ENCODE peak calls at places on chromosome 16, in seven cellular contexts. One of them, this sample, is unnamed.

GRCh38 chr16:4385066-4385788 is 13.6 kb downstream of the VASN start:
- DNase-seq in astrocyte of the spinal cord: no peak
- DNase-seq in kidney glomerular epithelial cell: no peak
- DNase-seq in ELF-1: no peak
- DNase-seq in activated CD8-positive, alpha-beta memory T cell treated with anti-CD3 and anti-CD28 coated beads for 48 hours: no peak
- DNase-seq in coronary artery: no peak
- DNase-seq in AG10803: peak
- DNase-seq in this sample: no peak

GRCh38 chr16:71883193-71883848 is 661 bp downstream of the ZNF821 start:
- DNase-seq in kidney glomerular epithelial cell: no peak
- DNase-seq in astrocyte of the spinal cord: peak
- DNase-seq in activated CD8-positive, alpha-beta memory T cell treated with anti-CD3 and anti-CD28 coated beads for 48 hours: peak
- DNase-seq in ELF-1: peak
- DNase-seq in AG10803: peak
- DNase-seq in coronary artery: no peak
- DNase-seq in this sample: peak

GRCh38 chr16:23362460-23363317 is 60.6 kb downstream of the SCNN1B start:
- DNase-seq in AG10803: no peak
- DNase-seq in coronary artery: peak
- DNase-seq in kidney glomerular epithelial cell: no peak
- DNase-seq in ELF-1: peak
- DNase-seq in activated CD8-positive, alpha-beta memory T cell treated with anti-CD3 and anti-CD28 coated beads for 48 hours: no peak
- DNase-seq in astrocyte of the spinal cord: no peak
- DNase-seq in this sample: no peak

GRCh38 chr16:30353438-30354129 is 1.5 kb downstream of the CD2BP2 start:
- DNase-seq in kidney glomerular epithelial cell: no peak
- DNase-seq in AG10803: no peak
- DNase-seq in activated CD8-positive, alpha-beta memory T cell treated with anti-CD3 and anti-CD28 coated beads for 48 hours: no peak
- DNase-seq in ELF-1: no peak
- DNase-seq in astrocyte of the spinal cord: no peak
- DNase-seq in coronary artery: no peak
- DNase-seq in this sample: no peak

GRCh38 chr16:57903656-57904055 is 67.3 kb downstream of the CNGB1 start:
- DNase-seq in astrocyte of the spinal cord: no peak
- DNase-seq in kidney glomerular epithelial cell: no peak
- DNase-seq in coronary artery: no peak
- DNase-seq in activated CD8-positive, alpha-beta memory T cell treated with anti-CD3 and anti-CD28 coated beads for 48 hours: no peak
- DNase-seq in AG10803: no peak
- DNase-seq in ELF-1: no peak
- DNase-seq in this sample: no peak

GRCh38 chr16:31453255-31454204 is 5.8 kb upstream of the ARMC5 start:
- DNase-seq in AG10803: peak
- DNase-seq in ELF-1: peak
- DNase-seq in activated CD8-positive, alpha-beta memory T cell treated with anti-CD3 and anti-CD28 coated beads for 48 hours: no peak
- DNase-seq in astrocyte of the spinal cord: peak
- DNase-seq in kidney glomerular epithelial cell: no peak
- DNase-seq in coronary artery: no peak
- DNase-seq in this sample: no peak

GRCh38 chr16:3498988-3499387 is 1.8 kb upstream of the CLUAP1 start:
- DNase-seq in activated CD8-positive, alpha-beta memory T cell treated with anti-CD3 and anti-CD28 coated beads for 48 hours: no peak
- DNase-seq in kidney glomerular epithelial cell: no peak
- DNase-seq in astrocyte of the spinal cord: no peak
- DNase-seq in coronary artery: no peak
- DNase-seq in ELF-1: no peak
- DNase-seq in AG10803: no peak
- DNase-seq in this sample: no peak

GRCh38 chr16:88264641-88265285 is 118.0 kb upstream of the ZNF469 start:
- DNase-seq in astrocyte of the spinal cord: peak
- DNase-seq in activated CD8-positive, alpha-beta memory T cell treated with anti-CD3 and anti-CD28 coated beads for 48 hours: peak
- DNase-seq in kidney glomerular epithelial cell: peak
- DNase-seq in AG10803: peak
- DNase-seq in coronary artery: peak
- DNase-seq in ELF-1: peak
- DNase-seq in this sample: peak

GRCh38 chr16:12002447-12003006 is 26.0 kb downstream of the SNX29 start:
- DNase-seq in ELF-1: no peak
- DNase-seq in coronary artery: no peak
- DNase-seq in kidney glomerular epithelial cell: no peak
- DNase-seq in activated CD8-positive, alpha-beta memory T cell treated with anti-CD3 and anti-CD28 coated beads for 48 hours: no peak
- DNase-seq in AG10803: peak
- DNase-seq in astrocyte of the spinal cord: peak
- DNase-seq in this sample: peak

GRCh38 chr16:88969361-88969831 is 7.6 kb downstream of the CBFA2T3 start:
- DNase-seq in kidney glomerular epithelial cell: no peak
- DNase-seq in ELF-1: no peak
- DNase-seq in activated CD8-positive, alpha-beta memory T cell treated with anti-CD3 and anti-CD28 coated beads for 48 hours: no peak
- DNase-seq in coronary artery: no peak
- DNase-seq in AG10803: no peak
- DNase-seq in astrocyte of the spinal cord: no peak
- DNase-seq in this sample: no peak

GRCh38 chr16:63363738-63364137 is 1327.5 kb upstream of the CDH8 start:
- DNase-seq in kidney glomerular epithelial cell: no peak
- DNase-seq in coronary artery: no peak
- DNase-seq in ELF-1: no peak
- DNase-seq in activated CD8-positive, alpha-beta memory T cell treated with anti-CD3 and anti-CD28 coated beads for 48 hours: no peak
- DNase-seq in AG10803: no peak
- DNase-seq in astrocyte of the spinal cord: no peak
- DNase-seq in this sample: no peak

GRCh38 chr16:75555213-75555706 is 792 bp downstream of the TMEM231 start:
- DNase-seq in activated CD8-positive, alpha-beta memory T cell treated with anti-CD3 and anti-CD28 coated beads for 48 hours: no peak
- DNase-seq in AG10803: peak
- DNase-seq in coronary artery: peak
- DNase-seq in astrocyte of the spinal cord: peak
- DNase-seq in ELF-1: peak
- DNase-seq in kidney glomerular epithelial cell: peak
- DNase-seq in this sample: peak

GRCh38 chr16:86619263-86619935 is 41.0 kb downstream of the FOXL1 start:
- DNase-seq in astrocyte of the spinal cord: no peak
- DNase-seq in ELF-1: peak
- DNase-seq in AG10803: peak
- DNase-seq in activated CD8-positive, alpha-beta memory T cell treated with anti-CD3 and anti-CD28 coated beads for 48 hours: no peak
- DNase-seq in coronary artery: no peak
- DNase-seq in kidney glomerular epithelial cell: no peak
- DNase-seq in this sample: no peak

GRCh38 chr16:85819711-85820110 is 20.2 kb downstream of the COX4I1 start:
- DNase-seq in astrocyte of the spinal cord: no peak
- DNase-seq in AG10803: no peak
- DNase-seq in kidney glomerular epithelial cell: no peak
- DNase-seq in activated CD8-positive, alpha-beta memory T cell treated with anti-CD3 and anti-CD28 coated beads for 48 hours: no peak
- DNase-seq in coronary artery: no peak
- DNase-seq in ELF-1: no peak
- DNase-seq in this sample: peak

GRCh38 chr16:87216824-87217205 is 100.4 kb downstream of the C16orf95 start:
- DNase-seq in coronary artery: no peak
- DNase-seq in activated CD8-positive, alpha-beta memory T cell treated with anti-CD3 and anti-CD28 coated beads for 48 hours: no peak
- DNase-seq in astrocyte of the spinal cord: no peak
- DNase-seq in ELF-1: no peak
- DNase-seq in AG10803: no peak
- DNase-seq in kidney glomerular epithelial cell: no peak
- DNase-seq in this sample: peak

GRCh38 chr16:69885722-69886121 is 65.4 kb upstream of the CLEC18A start:
- DNase-seq in astrocyte of the spinal cord: no peak
- DNase-seq in AG10803: no peak
- DNase-seq in ELF-1: no peak
- DNase-seq in kidney glomerular epithelial cell: no peak
- DNase-seq in activated CD8-positive, alpha-beta memory T cell treated with anti-CD3 and anti-CD28 coated beads for 48 hours: no peak
- DNase-seq in coronary artery: no peak
- DNase-seq in this sample: no peak

GRCh38 chr16:84791088-84791487 is 28.7 kb upstream of the CRISPLD2 start:
- DNase-seq in AG10803: no peak
- DNase-seq in ELF-1: no peak
- DNase-seq in kidney glomerular epithelial cell: no peak
- DNase-seq in astrocyte of the spinal cord: no peak
- DNase-seq in activated CD8-positive, alpha-beta memory T cell treated with anti-CD3 and anti-CD28 coated beads for 48 hours: no peak
- DNase-seq in coronary artery: no peak
- DNase-seq in this sample: no peak

GRCh38 chr16:64174327-64174726 is 947.5 kb downstream of the CDH11 start:
- DNase-seq in ELF-1: no peak
- DNase-seq in kidney glomerular epithelial cell: no peak
- DNase-seq in AG10803: peak
- DNase-seq in astrocyte of the spinal cord: peak
- DNase-seq in activated CD8-positive, alpha-beta memory T cell treated with anti-CD3 and anti-CD28 coated beads for 48 hours: no peak
- DNase-seq in coronary artery: no peak
- DNase-seq in this sample: no peak

GRCh38 chr16:11135167-11135973 is 120.6 kb downstream of the SOCS1 start:
- DNase-seq in coronary artery: no peak
- DNase-seq in ELF-1: no peak
- DNase-seq in activated CD8-positive, alpha-beta memory T cell treated with anti-CD3 and anti-CD28 coated beads for 48 hours: no peak
- DNase-seq in astrocyte of the spinal cord: no peak
- DNase-seq in kidney glomerular epithelial cell: no peak
- DNase-seq in AG10803: peak
- DNase-seq in this sample: no peak

GRCh38 chr16:50469121-50469743 is 79.0 kb upstream of the NKD1 start:
- DNase-seq in kidney glomerular epithelial cell: no peak
- DNase-seq in astrocyte of the spinal cord: no peak
- DNase-seq in AG10803: no peak
- DNase-seq in ELF-1: no peak
- DNase-seq in coronary artery: no peak
- DNase-seq in activated CD8-positive, alpha-beta memory T cell treated with anti-CD3 and anti-CD28 coated beads for 48 hours: no peak
- DNase-seq in this sample: no peak

GRCh38 chr16:70520612-70521297 is 2.6 kb downstream of the COG4 start:
- DNase-seq in coronary artery: no peak
- DNase-seq in astrocyte of the spinal cord: peak
- DNase-seq in ELF-1: no peak
- DNase-seq in kidney glomerular epithelial cell: peak
- DNase-seq in activated CD8-positive, alpha-beta memory T cell treated with anti-CD3 and anti-CD28 coated beads for 48 hours: no peak
- DNase-seq in AG10803: peak
- DNase-seq in this sample: no peak

GRCh38 chr16:87028481-87029320 is 288.5 kb downstream of the C16orf95 start:
- DNase-seq in AG10803: no peak
- DNase-seq in astrocyte of the spinal cord: no peak
- DNase-seq in kidney glomerular epithelial cell: no peak
- DNase-seq in coronary artery: peak
- DNase-seq in activated CD8-positive, alpha-beta memory T cell treated with anti-CD3 and anti-CD28 coated beads for 48 hours: no peak
- DNase-seq in ELF-1: no peak
- DNase-seq in this sample: no peak

GRCh38 chr16:1048442-1049112 is 24.0 kb upstream of the SSTR5 start:
- DNase-seq in astrocyte of the spinal cord: no peak
- DNase-seq in coronary artery: no peak
- DNase-seq in activated CD8-positive, alpha-beta memory T cell treated with anti-CD3 and anti-CD28 coated beads for 48 hours: no peak
- DNase-seq in AG10803: peak
- DNase-seq in kidney glomerular epithelial cell: no peak
- DNase-seq in ELF-1: peak
- DNase-seq in this sample: peak

GRCh38 chr16:89357055-89357454 is 133.3 kb downstream of the ANKRD11 start:
- DNase-seq in AG10803: no peak
- DNase-seq in coronary artery: no peak
- DNase-seq in kidney glomerular epithelial cell: no peak
- DNase-seq in astrocyte of the spinal cord: no peak
- DNase-seq in activated CD8-positive, alpha-beta memory T cell treated with anti-CD3 and anti-CD28 coated beads for 48 hours: no peak
- DNase-seq in ELF-1: peak
- DNase-seq in this sample: no peak

GRCh38 chr16:89050119-89050867 is 43.4 kb upstream of the ACSF3 start:
- DNase-seq in AG10803: no peak
- DNase-seq in kidney glomerular epithelial cell: no peak
- DNase-seq in activated CD8-positive, alpha-beta memory T cell treated with anti-CD3 and anti-CD28 coated beads for 48 hours: no peak
- DNase-seq in ELF-1: no peak
- DNase-seq in coronary artery: no peak
- DNase-seq in astrocyte of the spinal cord: no peak
- DNase-seq in this sample: no peak

GRCh38 chr16:31108035-31108793 is at the start of gene BCKDK:
- DNase-seq in kidney glomerular epithelial cell: peak
- DNase-seq in ELF-1: peak
- DNase-seq in coronary artery: no peak
- DNase-seq in AG10803: peak
- DNase-seq in activated CD8-positive, alpha-beta memory T cell treated with anti-CD3 and anti-CD28 coated beads for 48 hours: peak
- DNase-seq in astrocyte of the spinal cord: peak
- DNase-seq in this sample: peak

GRCh38 chr16:57341062-57341440 is 17.5 kb upstream of the CCL22 start:
- DNase-seq in activated CD8-positive, alpha-beta memory T cell treated with anti-CD3 and anti-CD28 coated beads for 48 hours: no peak
- DNase-seq in astrocyte of the spinal cord: no peak
- DNase-seq in AG10803: no peak
- DNase-seq in kidney glomerular epithelial cell: no peak
- DNase-seq in coronary artery: no peak
- DNase-seq in ELF-1: no peak
- DNase-seq in this sample: no peak